ENCODE peak calls at places on chromosome 14, in four cellular contexts. L is osteoblast, A is lung, M is GM23248. W is an unnamed sample. For H3K36me3, the result is how much of the 10 kb centered on the place peaks cover.

GRCh38 chr14:23449314-23449713 is 13.9 kb upstream of the MYH7 start:
- DNase-seq in L (no peak), A (no peak), M (no peak), W (peak)

GRCh38 chr14:65958664-65959562 is 527.3 kb upstream of the CCDC196 start:
- DNase-seq in A (no peak), L (no peak), M (peak), W (peak)

GRCh38 chr14:90274808-90275454 is 18.6 kb downstream of the PSMC1 start:
- DNase-seq in A (no peak), M (peak), L (peak), W (no peak)

GRCh38 chr14:50107850-50108249 is 8.5 kb downstream of the VCPKMT start:
- DNase-seq in L (no peak), M (no peak), A (no peak), W (no peak)

GRCh38 chr14:39668449-39668848 is 236.2 kb upstream of the FBXO33 start:
- DNase-seq in M (no peak), A (no peak), L (no peak), W (no peak)

GRCh38 chr14:61569783-61570182 is 125.5 kb upstream of the HIF1A start:
- DNase-seq in M (peak), A (peak), L (peak), W (no peak)

GRCh38 chr14:99066378-99066777 is 205.6 kb downstream of the BCL11B start:
- DNase-seq in A (no peak), L (peak), M (no peak), W (peak)

GRCh38 chr14:69475194-69475818 is 9.2 kb upstream of the PLEKHD1 start:
- DNase-seq in A (no peak), M (peak), L (peak), W (no peak)

GRCh38 chr14:84225243-84225642 is 1304.7 kb upstream of the FLRT2 start:
- DNase-seq in A (peak), M (no peak), L (no peak), W (peak)

GRCh38 chr14:104735830-104736642 is 12.0 kb downstream of the ADSS1 start:
- DNase-seq in A (peak), L (peak), M (peak), W (peak)

GRCh38 chr14:34571771-34572170 is 32.3 kb upstream of the EAPP start:
- DNase-seq in M (no peak), A (no peak), L (no peak), W (no peak)
- H3K36me3 ChIP-seq in M (under half), A (under half), L (half or more), W (under half)

DNA sequence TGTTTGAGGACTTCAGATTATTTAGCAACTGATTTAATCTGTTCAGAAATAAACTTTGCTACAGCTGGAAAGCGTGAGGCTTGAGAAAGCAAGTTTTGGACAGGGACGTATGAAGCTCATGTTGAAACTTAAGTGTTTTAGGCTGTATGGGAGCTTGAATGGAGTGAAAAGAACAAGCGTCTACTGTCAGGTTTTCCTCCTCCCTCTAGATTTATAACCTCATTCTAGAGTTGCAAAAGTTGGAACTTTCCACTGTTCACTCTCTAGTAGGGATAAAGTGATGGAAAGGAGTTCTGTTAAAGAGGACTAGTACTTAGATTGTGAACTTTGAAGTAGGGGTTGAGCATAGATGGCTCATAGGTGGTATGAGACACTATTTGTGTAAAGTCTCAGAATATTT is 1.1 kb downstream of the PRPF39 start:
- DNase-seq in M (peak), A (no peak), L (no peak), W (no peak)
- H3K27ac ChIP-seq in M (peak), A (peak), L (peak), W (peak)

DNA sequence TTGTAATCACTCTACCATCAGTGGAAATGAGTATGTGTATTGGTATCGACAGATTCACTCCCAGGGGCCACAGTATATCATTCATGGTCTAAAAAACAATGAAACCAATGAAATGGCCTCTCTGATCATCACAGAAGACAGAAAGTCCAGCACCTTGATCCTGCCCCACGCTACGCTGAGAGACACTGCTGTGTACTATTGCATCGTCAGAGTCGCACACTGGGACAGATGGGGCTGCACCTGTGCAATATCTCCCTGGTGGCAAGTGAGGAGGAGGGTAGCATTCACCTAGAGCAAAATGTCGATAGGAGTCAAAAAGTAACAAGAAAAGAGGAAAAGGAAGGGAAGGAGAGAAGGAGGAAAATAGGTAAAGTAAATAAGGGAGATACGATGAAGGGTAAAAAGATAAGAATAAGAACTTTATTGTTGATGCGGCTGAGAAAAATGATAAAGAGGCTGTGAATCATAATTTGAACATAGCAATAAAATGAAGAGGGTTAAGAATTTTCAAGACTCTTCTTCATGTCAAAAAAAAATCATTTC is 450.5 kb upstream of the OR4E1 start:
- DNase-seq in A (no peak), M (no peak), L (no peak), W (no peak)
- H3K36me3 ChIP-seq in A (under half), M (under half), L (under half), W (under half)

GRCh38 chr14:67965684-67966083 is 146.1 kb downstream of the RAD51B start:
- DNase-seq in M (no peak), L (no peak), A (no peak), W (no peak)
- H3K27ac ChIP-seq in M (no peak), L (no peak), A (no peak), W (peak)

GRCh38 chr14:74528406-74528805 is 34.8 kb downstream of the ISCA2 start:
- DNase-seq in M (no peak), A (no peak), L (no peak), W (no peak)

GRCh38 chr14:74531467-74531866 is 37.9 kb downstream of the ISCA2 start:
- DNase-seq in A (peak), L (peak), M (peak), W (peak)

GRCh38 chr14:74528886-74529285 is 35.3 kb downstream of the ISCA2 start:
- DNase-seq in L (peak), A (no peak), M (no peak), W (no peak)

GRCh38 chr14:74532246-74532645 is 38.7 kb downstream of the ISCA2 start:
- DNase-seq in A (no peak), L (peak), M (no peak), W (no peak)

DNA sequence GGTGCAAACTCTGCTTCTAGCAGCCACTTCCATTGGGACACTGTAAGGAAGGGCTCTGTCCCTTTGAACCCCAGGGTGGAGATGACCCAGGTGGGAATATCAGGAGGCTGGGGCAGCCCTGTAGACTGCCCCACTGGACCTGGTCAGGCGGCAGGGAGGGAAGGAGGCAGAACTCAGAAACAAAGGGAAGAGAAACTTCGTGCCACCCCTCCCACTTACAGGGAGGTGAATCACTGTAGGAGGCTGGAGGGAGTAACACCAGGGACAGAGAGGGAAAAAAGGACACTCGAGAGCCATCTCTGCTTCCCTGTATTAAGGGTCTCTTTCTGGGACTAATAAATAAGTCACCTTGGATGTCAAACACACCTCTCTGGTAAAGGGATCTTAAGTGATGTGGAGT is 37.4 kb downstream of the ISCA2 start:
- DNase-seq in A (no peak), L (peak), M (no peak), W (no peak)
- H3K36me3 ChIP-seq in A (under half), L (half or more), M (under half), W (under half)

W was measured in colonic mucosa.